ENCODE peak calls at places on chromosomes 7 and 10, in four cellular contexts. One of them, this sample, is unnamed.

GRCh38 chr10:73875139-73875475 is 752 bp upstream of the CAMK2G start:
- DNase-seq in neuronal stem cell: no peak
- DNase-seq in H9: no peak
- DNase-seq in IMR-90: no peak
- DNase-seq in this sample: no peak

GRCh38 chr10:8060010-8060703 is 5.7 kb downstream of the GATA3 start:
- DNase-seq in H9: peak; percentile 33
- DNase-seq in IMR-90: peak; percentile 25
- DNase-seq in neuronal stem cell: peak; percentile 69
- DNase-seq in this sample: peak; percentile 90

GRCh38 chr7:135905858-135906257 is 71.3 kb downstream of the MTPN start:
- DNase-seq in IMR-90: no peak
- DNase-seq in neuronal stem cell: no peak
- DNase-seq in H9: no peak
- DNase-seq in this sample: no peak

GRCh38 chr10:73965890-73966768 is 31.8 kb upstream of the VCL start:
- DNase-seq in H9: peak; percentile 98
- DNase-seq in neuronal stem cell: peak; percentile 91
- DNase-seq in IMR-90: peak; percentile 99
- DNase-seq in this sample: peak; percentile 100

GRCh38 chr10:98745645-98746044 is 298.9 kb upstream of the HPS1 start:
- DNase-seq in neuronal stem cell: no peak
- DNase-seq in H9: no peak
- DNase-seq in IMR-90: no peak
- DNase-seq in this sample: no peak

GRCh38 chr7:76428868-76429805 is 4.4 kb downstream of the ZP3 start:
- DNase-seq in H9: peak; percentile 41
- DNase-seq in IMR-90: peak; percentile 38
- DNase-seq in neuronal stem cell: no peak
- DNase-seq in this sample: peak; percentile 32

GRCh38 chr7:122100021-122100420 is 44.0 kb downstream of the AASS start:
- DNase-seq in H9: no peak
- DNase-seq in neuronal stem cell: no peak
- DNase-seq in IMR-90: peak; percentile 3
- DNase-seq in this sample: no peak

GRCh38 chr10:111677747-111678146 is 505.8 kb downstream of the GPAM start:
- DNase-seq in IMR-90: no peak
- DNase-seq in neuronal stem cell: no peak
- DNase-seq in H9: no peak
- DNase-seq in this sample: no peak

GRCh38 chr7:110557136-110557535 is 533.8 kb upstream of the LRRN3 start:
- DNase-seq in IMR-90: no peak
- DNase-seq in neuronal stem cell: no peak
- DNase-seq in H9: no peak
- DNase-seq in this sample: no peak

GRCh38 chr7:85529197-85529596 is 342.3 kb upstream of the SEMA3D start:
- DNase-seq in IMR-90: peak; percentile 44
- DNase-seq in H9: no peak
- DNase-seq in neuronal stem cell: no peak
- DNase-seq in this sample: peak; percentile 50

GRCh38 chr10:98170249-98171117 is 36.0 kb downstream of the R3HCC1L start:
- DNase-seq in neuronal stem cell: peak; percentile 59
- DNase-seq in IMR-90: peak; percentile 60
- DNase-seq in H9: peak; percentile 77
- DNase-seq in this sample: peak; percentile 59

GRCh38 chr7:136495081-136495480 is 373.4 kb upstream of the CHRM2 start:
- DNase-seq in neuronal stem cell: no peak
- DNase-seq in H9: no peak
- DNase-seq in IMR-90: no peak
- DNase-seq in this sample: no peak

GRCh38 chr7:169165-169853 is 23.1 kb upstream of the FAM20C start:
- DNase-seq in neuronal stem cell: no peak
- DNase-seq in IMR-90: no peak
- DNase-seq in H9: no peak
- DNase-seq in this sample: no peak

GRCh38 chr10:13121500-13121854 is 21.5 kb downstream of the OPTN start:
- DNase-seq in neuronal stem cell: no peak
- DNase-seq in H9: no peak
- DNase-seq in IMR-90: no peak
- DNase-seq in this sample: no peak

GRCh38 chr10:60943372-60944158 is 420 bp downstream of the RHOBTB1 start:
- DNase-seq in neuronal stem cell: peak; percentile 61
- DNase-seq in H9: peak; percentile 83
- DNase-seq in IMR-90: peak; percentile 40
- DNase-seq in this sample: peak; percentile 87

DNA sequence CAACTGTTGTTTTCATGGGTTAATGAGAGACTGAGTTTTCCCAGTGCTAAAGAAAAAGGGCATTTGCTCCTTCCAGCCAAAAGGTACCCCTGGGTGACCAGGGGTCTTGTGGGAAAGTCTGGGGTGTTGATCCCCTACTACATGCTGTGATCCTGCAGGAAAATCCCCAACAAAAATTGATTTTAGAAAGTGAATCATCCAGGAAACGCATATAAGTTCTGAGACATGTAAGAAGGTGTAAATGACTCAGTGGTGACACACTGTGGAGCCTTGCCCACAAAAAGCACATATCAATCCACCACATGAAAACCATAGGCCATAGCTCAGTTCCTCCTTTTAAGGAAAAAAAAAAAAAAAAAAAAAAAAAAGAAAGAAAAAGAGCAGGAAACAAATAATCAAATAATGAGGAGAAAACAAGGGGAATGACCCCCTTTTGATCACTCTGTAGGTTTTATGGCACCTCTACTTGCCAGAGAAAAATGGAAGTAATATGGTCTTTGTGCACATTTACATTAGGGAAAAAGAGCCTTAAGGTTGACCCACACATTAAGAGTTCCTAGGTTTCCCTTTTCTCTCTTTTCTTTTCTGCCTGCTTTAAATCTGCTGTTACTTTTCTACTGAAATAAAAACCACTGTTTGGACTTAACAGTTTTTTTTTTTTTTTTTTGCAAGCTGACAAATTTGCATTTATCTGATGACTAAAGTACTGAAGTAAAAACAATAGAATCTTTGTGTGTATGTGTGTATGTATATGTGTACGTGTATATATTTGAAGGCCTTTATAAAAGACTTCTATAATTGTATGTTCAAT is 386.0 kb downstream of the KIF20B start:
- DNase-seq in H9: no peak
- DNase-seq in neuronal stem cell: no peak
- DNase-seq in IMR-90: peak; percentile 7
- DNase-seq in this sample: peak; percentile 73
- H3K4ac ChIP-seq in H9: no peak overlapping the region
- H3K4ac ChIP-seq in neuronal stem cell: no peak overlapping the region
- H3K4ac ChIP-seq in IMR-90: no peak overlapping the region
- H3K4ac ChIP-seq in this sample: no peak overlapping the region

GRCh38 chr10:86674912-86675311 is 6.6 kb downstream of the LDB3 start:
- DNase-seq in IMR-90: no peak
- DNase-seq in H9: no peak
- DNase-seq in neuronal stem cell: no peak
- DNase-seq in this sample: no peak
- H4K91ac ChIP-seq in IMR-90: no peak overlapping the region
- H4K91ac ChIP-seq in H9: no peak overlapping the region
- H4K91ac ChIP-seq in neuronal stem cell: no peak overlapping the region
- H4K91ac ChIP-seq in this sample: peak overlapping the region; percentile 16

DNA sequence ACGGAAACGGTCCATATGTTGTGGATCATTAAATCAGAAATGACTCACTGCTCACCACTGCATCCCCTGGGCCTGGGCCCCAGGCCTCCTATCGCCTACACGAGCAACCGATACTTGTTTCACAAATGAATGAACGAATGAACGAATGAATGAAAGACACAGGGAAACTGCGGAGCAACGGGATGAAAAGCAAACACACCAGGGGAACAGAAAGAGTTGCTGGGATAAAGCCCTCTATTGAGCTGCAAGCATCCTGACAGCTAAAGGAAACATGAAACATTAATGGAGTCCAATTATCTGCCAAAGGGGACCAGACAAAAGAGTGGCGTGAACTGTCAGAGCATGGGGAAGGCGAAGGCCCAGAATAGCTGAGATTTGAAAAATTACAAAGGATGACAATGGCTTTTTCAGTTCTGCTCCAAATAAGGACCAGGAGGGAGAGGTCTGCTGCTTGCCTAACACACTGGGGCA is 92.1 kb downstream of the GRB10 start:
- DNase-seq in H9: no peak
- DNase-seq in neuronal stem cell: peak; percentile 66
- DNase-seq in IMR-90: no peak
- DNase-seq in this sample: peak; percentile 32
- H3K27ac ChIP-seq in H9: no peak overlapping the region
- H3K27ac ChIP-seq in neuronal stem cell: peak overlapping the region; percentile 91
- H3K27ac ChIP-seq in IMR-90: no peak overlapping the region
- H3K27ac ChIP-seq in this sample: no peak overlapping the region

GRCh38 chr7:100561491-100562194 is 12.1 kb downstream of the SAP25 start:
- DNase-seq in H9: no peak
- DNase-seq in neuronal stem cell: no peak
- DNase-seq in IMR-90: no peak
- DNase-seq in this sample: no peak
- H3K4ac ChIP-seq in H9: no peak overlapping the region
- H3K4ac ChIP-seq in neuronal stem cell: no peak overlapping the region
- H3K4ac ChIP-seq in IMR-90: no peak overlapping the region
- H3K4ac ChIP-seq in this sample: no peak overlapping the region

DNA sequence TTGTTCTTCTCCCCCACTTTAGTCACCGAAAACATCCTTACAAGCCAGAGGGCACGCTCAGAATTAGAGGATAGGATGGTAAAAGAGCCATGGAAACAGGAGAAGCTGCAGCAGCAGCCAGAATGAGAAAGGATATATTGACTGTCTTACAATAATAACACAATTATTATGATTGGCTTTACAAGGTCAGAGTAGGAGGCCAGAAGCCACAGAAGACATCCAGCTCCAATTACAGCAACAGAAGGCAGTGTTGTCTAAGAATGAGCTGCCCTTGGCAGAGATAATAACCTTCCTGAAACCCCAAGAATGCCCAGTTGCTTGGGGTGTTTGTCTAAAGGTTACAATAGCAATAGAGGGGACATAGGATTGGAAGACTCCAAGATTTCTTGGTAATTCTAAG is 168.8 kb downstream of the C1GALT1 start:
- DNase-seq in H9: no peak
- DNase-seq in neuronal stem cell: no peak
- DNase-seq in IMR-90: no peak
- DNase-seq in this sample: no peak
- H4K91ac ChIP-seq in H9: no peak overlapping the region
- H4K91ac ChIP-seq in neuronal stem cell: no peak overlapping the region
- H4K91ac ChIP-seq in IMR-90: no peak overlapping the region
- H4K91ac ChIP-seq in this sample: no peak overlapping the region

GRCh38 chr7:37446371-37446770 is 2.3 kb downstream of the ELMO1 start:
- DNase-seq in neuronal stem cell: no peak
- DNase-seq in H9: no peak
- DNase-seq in IMR-90: no peak
- DNase-seq in this sample: no peak
- H3K27ac ChIP-seq in neuronal stem cell: no peak overlapping the region
- H3K27ac ChIP-seq in H9: no peak overlapping the region
- H3K27ac ChIP-seq in IMR-90: no peak overlapping the region
- H3K27ac ChIP-seq in this sample: no peak overlapping the region

DNA sequence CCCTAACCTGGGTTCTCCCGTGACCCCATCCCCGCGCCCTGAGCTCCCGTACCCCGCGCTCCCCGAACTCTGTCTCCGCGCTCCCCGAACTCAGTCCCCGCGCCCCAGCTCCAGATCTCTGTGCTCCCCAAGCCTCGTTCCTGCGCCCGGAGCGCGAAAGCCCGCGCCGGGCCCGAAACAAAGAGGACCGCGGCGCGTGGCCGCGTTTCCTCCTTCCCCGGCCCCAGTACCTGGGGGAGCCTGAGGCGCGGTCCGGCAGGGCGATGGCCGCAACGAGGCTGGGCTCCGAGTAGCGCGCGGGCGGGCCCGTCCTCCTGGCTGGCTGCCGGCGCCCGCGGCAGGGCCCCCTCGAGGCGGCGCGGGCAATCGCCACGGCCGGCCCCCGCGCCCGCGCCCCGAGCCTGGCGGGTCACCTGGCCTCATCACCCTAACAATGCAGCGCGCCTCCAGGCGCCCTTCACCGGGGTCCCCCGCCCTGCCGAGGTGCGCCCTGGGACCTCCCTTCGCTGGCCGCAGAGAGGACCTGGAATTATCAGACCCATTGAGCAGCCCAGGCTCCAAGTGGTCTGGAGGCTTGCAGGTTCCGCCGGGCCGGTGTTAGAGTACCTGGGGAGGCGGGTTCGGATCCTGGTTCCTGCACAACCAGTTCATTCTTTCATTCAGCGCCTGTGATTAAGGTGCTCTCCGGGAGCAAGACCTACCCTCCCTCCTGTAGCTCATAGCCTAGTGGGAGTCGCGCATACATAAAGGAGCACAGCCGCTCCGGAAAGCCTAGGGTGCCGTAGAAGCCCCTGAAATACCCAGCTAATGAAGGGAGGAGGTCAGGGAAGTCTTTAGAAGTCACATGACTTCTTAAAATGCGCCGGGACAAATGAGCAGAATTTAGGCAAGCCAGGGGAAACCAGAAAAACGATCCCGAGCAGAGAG is at the start of gene TNS3:
- DNase-seq in neuronal stem cell: no peak
- DNase-seq in IMR-90: peak; percentile 36
- DNase-seq in H9: peak; percentile 66
- DNase-seq in this sample: peak; percentile 51
- H3K4ac ChIP-seq in neuronal stem cell: no peak within 1 kb of the TSS
- H3K4ac ChIP-seq in IMR-90: peak within 1 kb of the TSS; percentile 97
- H3K4ac ChIP-seq in H9: no peak within 1 kb of the TSS
- H3K4ac ChIP-seq in this sample: peak within 1 kb of the TSS; percentile 99

GRCh38 chr10:1824928-1825327 is 87.6 kb upstream of the ADARB2 start:
- DNase-seq in H9: no peak
- DNase-seq in neuronal stem cell: no peak
- DNase-seq in IMR-90: no peak
- DNase-seq in this sample: no peak

DNA sequence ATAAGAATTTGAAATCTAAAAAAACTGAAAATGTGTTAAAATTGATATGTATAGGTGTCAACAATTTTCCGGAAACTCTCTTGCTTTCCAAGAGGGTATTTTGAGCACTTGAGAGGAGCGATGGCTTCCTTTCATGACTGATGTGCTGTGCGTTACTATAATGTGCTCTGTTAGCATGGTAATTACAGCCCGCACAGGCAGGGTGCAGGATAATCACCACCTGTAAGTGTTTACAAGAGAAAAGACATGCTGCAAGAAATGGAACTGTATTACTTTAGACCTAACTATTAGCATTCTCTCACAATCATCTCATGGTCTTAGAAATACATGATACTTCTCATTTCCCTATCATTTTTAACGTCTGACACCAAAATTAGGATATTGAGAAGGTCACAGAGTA is 92.4 kb upstream of the ADARB2 start:
- DNase-seq in IMR-90: no peak
- DNase-seq in neuronal stem cell: no peak
- DNase-seq in H9: no peak
- DNase-seq in this sample: no peak
- H4K91ac ChIP-seq in IMR-90: no peak overlapping the region
- H4K91ac ChIP-seq in neuronal stem cell: no peak overlapping the region
- H4K91ac ChIP-seq in H9: no peak overlapping the region
- H4K91ac ChIP-seq in this sample: no peak overlapping the region

GRCh38 chr10:87659571-87660483 is at the start of gene PAPSS2:
- DNase-seq in H9: peak; percentile 71
- DNase-seq in IMR-90: peak; percentile 68
- DNase-seq in neuronal stem cell: peak; percentile 48
- DNase-seq in this sample: peak; percentile 85
- H3K27ac ChIP-seq in H9: no peak within 1 kb of the TSS
- H3K27ac ChIP-seq in IMR-90: peak within 1 kb of the TSS; percentile 85
- H3K27ac ChIP-seq in neuronal stem cell: no peak within 1 kb of the TSS
- H3K27ac ChIP-seq in this sample: peak within 1 kb of the TSS; percentile 13

GRCh38 chr10:69651362-69651761 is 21.3 kb downstream of the FAM241B start:
- DNase-seq in IMR-90: no peak
- DNase-seq in H9: no peak
- DNase-seq in neuronal stem cell: no peak
- DNase-seq in this sample: no peak
- H3K4ac ChIP-seq in IMR-90: no peak overlapping the region
- H3K4ac ChIP-seq in H9: no peak overlapping the region
- H3K4ac ChIP-seq in neuronal stem cell: no peak overlapping the region
- H3K4ac ChIP-seq in this sample: no peak overlapping the region